ENCODE peak calls at places on chromosomes 7 and 10, in four cellular contexts. J is neural progenitor cell, O is upper lobe of left lung, W is fibroblast of pulmonary artery. P is an unnamed sample.

GRCh38 chr10:70559861-70560260 is 42.7 kb downstream of the PRF1 start:
- DNase-seq in J (no peak), O (no peak), W (no peak), P (no peak)

GRCh38 chr7:111835066-111835465 is 272.8 kb upstream of the IMMP2L start:
- DNase-seq in J (no peak), O (no peak), W (peak), P (no peak)

GRCh38 chr7:2729893-2730716 is 42.1 kb downstream of the AMZ1 start:
- DNase-seq in J (no peak), O (no peak), W (no peak), P (no peak)

GRCh38 chr7:11486271-11486670 is 345.7 kb downstream of the THSD7A start:
- DNase-seq in J (no peak), O (no peak), W (peak), P (no peak)

GRCh38 chr7:32299133-32299702 is 191.0 kb downstream of the LSM5 start:
- DNase-seq in J (peak), O (no peak), W (no peak), P (no peak)

GRCh38 chr10:68127995-68128394 is 18.7 kb downstream of the MYPN start:
- DNase-seq in J (no peak), O (no peak), W (no peak), P (no peak)

GRCh38 chr7:131674131-131674530 is 117.7 kb upstream of the PODXL start:
- DNase-seq in J (no peak), O (no peak), W (no peak), P (no peak)

GRCh38 chr10:7362451-7362850 is 48.4 kb downstream of the SFMBT2 start:
- DNase-seq in J (no peak), O (no peak), W (peak), P (no peak)

GRCh38 chr10:93060887-93061593 is 442 bp downstream of the CYP26C1 start:
- DNase-seq in J (no peak), O (no peak), W (no peak), P (no peak)

GRCh38 chr10:46301056-46301645 is 14.4 kb downstream of the ANTXRL start:
- DNase-seq in J (no peak), O (no peak), W (no peak), P (no peak)

GRCh38 chr7:73892003-73892975 is 31.3 kb downstream of the TMEM270 start:
- DNase-seq in J (no peak), O (no peak), W (peak), P (no peak)

GRCh38 chr7:22791204-22792158 is 31.2 kb downstream of the TOMM7 start:
- DNase-seq in J (no peak), O (no peak), W (peak), P (no peak)

GRCh38 chr10:79346388-79347225 is 662 bp upstream of the PPIF start:
- DNase-seq in J (peak), O (no peak), W (no peak), P (no peak)

GRCh38 chr7:117435475-117436043 is 8.3 kb upstream of the ASZ1 start:
- DNase-seq in J (no peak), O (no peak), W (no peak), P (no peak)

GRCh38 chr10:100100651-100101525 is 19.2 kb upstream of the CPN1 start:
- DNase-seq in J (peak), O (no peak), W (peak), P (peak)

GRCh38 chr7:116101709-116102108 is 71.1 kb upstream of the TFEC start:
- DNase-seq in J (no peak), O (no peak), W (peak), P (no peak)

GRCh38 chr10:22713853-22714523 is 390 bp downstream of the PIP4K2A start:
- DNase-seq in J (peak), O (peak), W (peak), P (peak)

GRCh38 chr10:120473593-120473992 is 16.6 kb downstream of the PLPP4 start:
- DNase-seq in J (no peak), O (no peak), W (no peak), P (no peak)

GRCh38 chr10:13893926-13894325 is 307.2 kb downstream of the PRPF18 start:
- DNase-seq in J (no peak), O (no peak), W (peak), P (no peak)

GRCh38 chr7:50730459-50731400 is 52.0 kb downstream of the GRB10 start:
- DNase-seq in J (peak), O (no peak), W (peak), P (peak)
- H3K4me3 ChIP-seq in J (no peak), O (no peak), W (no peak), P (no peak)

GRCh38 chr7:100946766-100947365 is 2.5 kb upstream of the MUC3A start:
- DNase-seq in J (no peak), O (no peak), W (no peak), P (peak)

GRCh38 chr7:100943693-100944092 is 5.6 kb upstream of the MUC3A start:
- DNase-seq in J (no peak), O (no peak), W (no peak), P (no peak)

GRCh38 chr7:100946111-100946510 is 3.2 kb upstream of the MUC3A start:
- DNase-seq in J (no peak), O (no peak), W (no peak), P (no peak)

GRCh38 chr7:100944138-100944537 is 5.2 kb upstream of the MUC3A start:
- DNase-seq in J (no peak), O (no peak), W (no peak), P (no peak)

GRCh38 chr7:100942038-100942774 is 7.1 kb upstream of the MUC3A start:
- DNase-seq in J (no peak), O (no peak), W (no peak), P (no peak)
- H3K4me3 ChIP-seq in J (no peak), O (no peak), W (no peak), P (no peak)

DNA sequence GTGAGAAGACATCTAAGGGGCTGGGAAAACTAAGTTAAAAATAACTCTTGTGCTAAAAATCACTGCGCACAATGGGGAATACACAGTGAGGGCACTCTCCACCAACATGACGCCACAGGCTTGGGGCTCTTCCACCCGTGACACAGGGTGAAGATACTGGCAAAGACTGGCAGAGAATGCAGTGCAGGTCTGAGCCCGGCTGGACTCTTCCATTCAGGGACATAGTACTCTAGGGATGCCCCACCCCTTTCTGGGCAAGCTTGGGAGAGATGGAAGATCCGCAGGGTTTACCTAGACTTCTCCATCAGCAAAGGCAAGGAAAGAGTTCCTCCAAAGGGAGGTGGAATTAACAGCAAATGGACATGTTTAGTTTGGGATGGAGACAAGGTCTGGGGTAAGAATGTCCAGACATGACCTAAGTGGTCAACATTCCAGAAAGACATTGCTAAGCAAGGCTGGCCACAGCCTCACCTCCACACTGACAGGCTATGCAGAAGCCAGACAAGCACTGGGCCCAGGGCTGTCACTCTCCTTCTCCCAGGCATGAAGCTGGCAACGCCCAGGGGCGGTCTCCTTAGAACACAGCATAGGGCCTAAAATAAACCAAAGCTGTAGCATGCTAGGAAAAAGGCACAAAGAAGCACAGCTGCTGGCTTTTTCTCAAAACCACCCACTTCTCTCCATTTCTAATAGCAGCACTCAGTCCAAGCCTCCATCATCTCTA is 28.1 kb downstream of the XPNPEP1 start:
- DNase-seq in J (no peak), O (no peak), W (peak), P (no peak)
- H3K4me3 ChIP-seq in J (no peak), O (no peak), W (no peak), P (no peak)

GRCh38 chr7:82362129-82362528 is 81.4 kb downstream of the CACNA2D1 start:
- DNase-seq in J (no peak), O (no peak), W (peak), P (no peak)
- H3K4me3 ChIP-seq in J (no peak), O (no peak), W (no peak), P (no peak)

GRCh38 chr7:158361326-158361946 is 226.2 kb downstream of the PTPRN2 start:
- DNase-seq in J (no peak), O (peak), W (no peak), P (no peak)
- H3K4me3 ChIP-seq in J (no peak), O (no peak), W (no peak), P (no peak)

GRCh38 chr7:30911133-30911532 is 520 bp upstream of the AQP1 start:
- DNase-seq in J (no peak), O (no peak), W (no peak), P (no peak)
- H3K4me3 ChIP-seq in J (no peak), O (peak), W (no peak), P (no peak)